ENCODE peak calls at places on chromosomes 11 and 22, in ten cellular contexts. R is AG09309; E is smooth muscle cell of the brain vasculature; M is stimulated activated CD4-positive, alpha-beta T cell treated with anti-CD3 and anti-CD28 coated beads, Interleukin-12 subunit alpha, Interleukin-12 subunit beta, amount 100 ng/mL, for 24 hours; F is CD4-positive, CD25-positive, alpha-beta regulatory T cell; O is lung microvascular endothelial cell; Y is stimulated activated effector memory CD8-positive, alpha-beta T cell treated with anti-CD3 and anti-CD28 coated beads, Interleukin-12 subunit alpha, Interleukin-12 subunit beta, amount 100 ng/mL, for 72 hours; X is ovary; V is hippocampal formation; U is activated T-cell treated with anti-CD3 and anti-CD28 coated beads for 1 hour. G is an unnamed sample.

GRCh38 chr11:45737056-45737455 is 67.9 kb upstream of the SLC35C1 start:
- DNase-seq in U (no peak), X (no peak), M (no peak), E (no peak), R (peak; percentile 11), V (no peak), F (no peak), Y (no peak), O (no peak), G (no peak)

GRCh38 chr11:112355726-112356125 is 95.1 kb upstream of the PLET1 start:
- DNase-seq in V (no peak), X (peak; percentile 60), O (no peak), F (no peak), E (no peak), U (no peak), Y (no peak), R (no peak), M (no peak), G (no peak)

GRCh38 chr11:66310324-66310723 is 6.5 kb downstream of the CD248 start:
- DNase-seq in O (no peak), Y (no peak), U (no peak), X (peak; percentile 22), V (no peak), F (no peak), M (no peak), E (no peak), R (no peak), G (no peak)

GRCh38 chr11:45812581-45813548 is 7.9 kb downstream of the SLC35C1 start:
- DNase-seq in U (no peak), O (no peak), V (no peak), F (no peak), Y (no peak), M (no peak), E (no peak), X (no peak), R (no peak), G (no peak)

GRCh38 chr11:108012139-108012725 is 3.5 kb downstream of the CUL5 start:
- DNase-seq in F (no peak), Y (no peak), O (no peak), M (no peak), X (no peak), R (no peak), V (no peak), U (no peak), E (no peak), G (no peak)

GRCh38 chr22:24460418-24461089 is 33.2 kb downstream of the ADORA2A start:
- DNase-seq in R (no peak), V (no peak), U (no peak), Y (peak; percentile 51), E (no peak), F (no peak), M (no peak), X (no peak), O (no peak), G (no peak)

GRCh38 chr11:84922836-84923235 is 704.3 kb downstream of the DLG2 start:
- DNase-seq in Y (no peak), R (no peak), E (no peak), U (no peak), M (no peak), V (no peak), X (no peak), F (no peak), O (no peak), G (no peak)

GRCh38 chr22:40451230-40451629 is 80.8 kb downstream of the SGSM3 start:
- DNase-seq in E (no peak), R (no peak), F (no peak), Y (no peak), X (no peak), V (no peak), O (no peak), U (peak; percentile 16), M (no peak), G (no peak)

GRCh38 chr11:106714179-106714578 is 304.1 kb downstream of the GUCY1A2 start:
- DNase-seq in U (no peak), R (no peak), O (no peak), V (no peak), F (no peak), M (no peak), E (no peak), Y (no peak), X (no peak), G (no peak)

GRCh38 chr11:14413307-14414072 is 54.5 kb upstream of the RRAS2 start:
- DNase-seq in Y (no peak), F (no peak), X (peak; percentile 23), E (no peak), R (no peak), U (no peak), O (no peak), M (no peak), V (no peak), G (no peak)

GRCh38 chr11:126345283-126345682 is 10.2 kb upstream of the ST3GAL4 start:
- DNase-seq in M (no peak), V (no peak), E (no peak), O (no peak), X (no peak), Y (no peak), R (no peak), U (no peak), F (no peak), G (no peak)

GRCh38 chr11:68049509-68050370 is 10.9 kb downstream of the TCIRG1 start:
- DNase-seq in Y (no peak), E (no peak), X (peak; percentile 27), U (no peak), O (peak; percentile 28), V (no peak), R (no peak), F (no peak), M (no peak), G (no peak)

GRCh38 chr11:88420165-88420781 is 82.7 kb upstream of the CTSC start:
- DNase-seq in Y (no peak), E (no peak), M (no peak), F (no peak), O (peak; percentile 11), U (no peak), V (no peak), R (peak; percentile 89), X (no peak), G (no peak)

GRCh38 chr11:120832609-120833221 is 191.2 kb upstream of the TBCEL start:
- DNase-seq in V (peak; percentile 51), M (no peak), O (no peak), X (no peak), R (no peak), F (no peak), U (no peak), Y (no peak), E (no peak), G (no peak)

GRCh38 chr11:30018443-30018842 is 1.6 kb upstream of the KCNA4 start:
- DNase-seq in V (no peak), F (no peak), O (no peak), E (no peak), Y (no peak), X (no peak), M (no peak), R (no peak), U (no peak), G (no peak)

GRCh38 chr11:18001191-18001590 is 11.7 kb downstream of the SERGEF start:
- DNase-seq in O (no peak), R (no peak), V (no peak), Y (no peak), E (peak; percentile 50), F (no peak), M (no peak), X (no peak), U (no peak), G (no peak)

GRCh38 chr11:24064309-24064903 is 432.4 kb upstream of the LUZP2 start:
- DNase-seq in O (no peak), M (no peak), Y (no peak), X (no peak), E (no peak), F (no peak), U (no peak), R (no peak), V (no peak), G (no peak)

GRCh38 chr22:38724926-38725571 is 19.3 kb downstream of the GTPBP1 start:
- DNase-seq in E (no peak), Y (no peak), F (no peak), V (peak; percentile 58), M (no peak), U (no peak), O (peak; percentile 68), R (no peak), X (no peak), G (no peak)

GRCh38 chr11:6862961-6863360 is at the start of gene OR10A2:
- DNase-seq in Y (no peak), M (no peak), F (no peak), U (no peak), X (no peak), R (no peak), O (no peak), V (no peak), E (no peak), G (no peak)

GRCh38 chr22:30301995-30302809 is 12.9 kb upstream of the CASTOR1 start:
- DNase-seq in Y (no peak), F (no peak), R (no peak), X (no peak), O (no peak), M (no peak), U (no peak), V (peak; percentile 43), E (peak; percentile 69), G (no peak)

GRCh38 chr22:37623075-37624016 is 14.7 kb downstream of the GGA1 start:
- DNase-seq in E (no peak), F (peak; percentile 67), R (no peak), O (peak; percentile 69), V (peak; percentile 33), U (peak; percentile 67), M (peak; percentile 51), Y (peak; percentile 88), X (peak; percentile 74), G (peak; percentile 79)

GRCh38 chr11:10355257-10355661 is 50.4 kb downstream of the ADM start:
- DNase-seq in M (no peak), E (no peak), U (no peak), R (peak; percentile 68), O (no peak), X (no peak), V (no peak), F (no peak), Y (no peak), G (no peak)

GRCh38 chr11:94201004-94201465 is 72.4 kb downstream of the PANX1 start:
- DNase-seq in F (no peak), Y (no peak), R (no peak), O (no peak), U (no peak), M (no peak), X (no peak), E (peak; percentile 15), V (no peak), G (no peak)

GRCh38 chr11:108559340-108559739 is 34.2 kb downstream of the EXPH5 start:
- DNase-seq in F (no peak), O (no peak), E (peak; percentile 26), R (peak; percentile 55), U (no peak), X (no peak), M (no peak), Y (no peak), V (no peak), G (no peak)

GRCh38 chr22:44026066-44026629 is 2.0 kb downstream of the PARVB start:
- DNase-seq in E (no peak), U (no peak), R (no peak), X (no peak), V (no peak), F (no peak), Y (no peak), M (no peak), O (peak; percentile 53), G (no peak)

GRCh38 chr11:82507288-82507687 is 226.4 kb downstream of the FAM181B start:
- DNase-seq in X (no peak), U (no peak), E (no peak), V (no peak), O (no peak), M (no peak), R (no peak), Y (no peak), F (no peak), G (no peak)

GRCh38 chr11:59807047-59807446 is 3.5 kb downstream of the MRPL16 start:
- DNase-seq in V (no peak), O (no peak), R (no peak), U (no peak), Y (no peak), M (no peak), F (no peak), X (no peak), E (no peak), G (no peak)

GRCh38 chr11:2694495-2694894 is 5.3 kb downstream of the KCNQ1OT1 start:
- DNase-seq in Y (no peak), F (no peak), X (no peak), U (no peak), M (no peak), O (no peak), R (no peak), E (no peak), V (no peak), G (no peak)